ENCODE peak calls at places on chromosomes 1 and 21, in ten cellular contexts. H is NCI-H510A; K is H54; Z is hypothalamus; G is Jurkat, Clone E6-1; E is BE2C; L is DMS153; J is lower leg skin; T is GM12892; M is activated gamma-delta T cell treated with anti-CD3 and anti-CD28 coated beads, Interleukin-2, amount 50 U/mL, for 16 hours. A is an unnamed sample.

GRCh38 chr1:1173793-1174415 is at the start of gene TTLL10:
- DNase-seq in H (no peak), K (no peak), Z (no peak), G (no peak), E (peak), L (no peak), J (no peak), T (no peak), M (peak), A (no peak)

GRCh38 chr1:111887385-111887784 is 102.1 kb downstream of the KCND3 start:
- DNase-seq in H (no peak), K (no peak), Z (no peak), G (no peak), E (no peak), L (no peak), J (no peak), T (no peak), M (no peak), A (no peak)

GRCh38 chr1:15956150-15956549 is 19.8 kb downstream of the ZBTB17 start:
- DNase-seq in H (no peak), K (no peak), Z (no peak), G (no peak), E (no peak), L (no peak), J (no peak), T (no peak), M (no peak), A (no peak)

GRCh38 chr1:29639156-29639736 is 402.9 kb downstream of the PTPRU start:
- DNase-seq in H (no peak), K (no peak), Z (no peak), G (no peak), E (no peak), L (no peak), J (peak), T (no peak), M (no peak), A (no peak)

GRCh38 chr1:21620461-21620860 is 48.7 kb downstream of the RAP1GAP start:
- DNase-seq in H (no peak), K (no peak), Z (peak), G (no peak), E (no peak), L (no peak), J (no peak), T (no peak), M (no peak), A (no peak)

GRCh38 chr1:235710665-235711064 is 61.1 kb upstream of the GNG4 start:
- DNase-seq in H (no peak), K (no peak), Z (no peak), G (no peak), E (no peak), L (no peak), J (no peak), T (no peak), M (no peak), A (no peak)

GRCh38 chr1:9233241-9233941 is 1.2 kb upstream of the H6PD start:
- DNase-seq in H (no peak), K (no peak), Z (no peak), G (no peak), E (no peak), L (no peak), J (peak), T (no peak), M (no peak), A (no peak)

GRCh38 chr1:159881930-159882839 is 17.8 kb downstream of the CFAP45 start:
- DNase-seq in H (peak), K (peak), Z (no peak), G (peak), E (peak), L (peak), J (peak), T (no peak), M (no peak), A (no peak)

GRCh38 chr1:95321516-95321915 is 87.5 kb downstream of the RWDD3 start:
- DNase-seq in H (no peak), K (no peak), Z (no peak), G (no peak), E (no peak), L (no peak), J (no peak), T (no peak), M (no peak), A (no peak)

GRCh38 chr1:195472298-195472697 is 1135.9 kb downstream of the KCNT2 start:
- DNase-seq in H (no peak), K (no peak), Z (no peak), G (no peak), E (no peak), L (no peak), J (no peak), T (no peak), M (no peak), A (no peak)

GRCh38 chr21:37916795-37917142 is 512 bp upstream of the KCNJ6 start:
- DNase-seq in H (no peak), K (no peak), Z (no peak), G (no peak), E (peak), L (peak), J (no peak), T (no peak), M (no peak), A (peak)

GRCh38 chr1:53893999-53894636 is at the start of gene DIO1:
- DNase-seq in H (no peak), K (no peak), Z (no peak), G (no peak), E (no peak), L (no peak), J (no peak), T (no peak), M (no peak), A (no peak)

GRCh38 chr1:93446837-93447451 is 974 bp upstream of the FNBP1L start:
- DNase-seq in H (peak), K (no peak), Z (no peak), G (no peak), E (no peak), L (peak), J (peak), T (no peak), M (no peak), A (no peak)

GRCh38 chr1:12615916-12616708 is 1.9 kb downstream of the DHRS3 start:
- DNase-seq in H (no peak), K (peak), Z (no peak), G (no peak), E (no peak), L (no peak), J (no peak), T (no peak), M (no peak), A (no peak)

GRCh38 chr1:235749755-235750300 is 100.2 kb upstream of the GNG4 start:
- DNase-seq in H (no peak), K (no peak), Z (no peak), G (no peak), E (no peak), L (no peak), J (no peak), T (no peak), M (no peak), A (no peak)

GRCh38 chr1:93692001-93692400 is 10.4 kb upstream of the BCAR3 start:
- DNase-seq in H (peak), K (no peak), Z (no peak), G (peak), E (no peak), L (no peak), J (no peak), T (no peak), M (no peak), A (no peak)

GRCh38 chr1:153968000-153968363 is 280 bp downstream of the CREB3L4 start:
- DNase-seq in H (peak), K (no peak), Z (no peak), G (no peak), E (peak), L (peak), J (no peak), T (no peak), M (no peak), A (no peak)

GRCh38 chr1:9075023-9075422 is 5.6 kb upstream of the SLC2A5 start:
- DNase-seq in H (peak), K (no peak), Z (no peak), G (no peak), E (no peak), L (peak), J (no peak), T (no peak), M (no peak), A (no peak)

GRCh38 chr21:31335957-31336738 is 7.9 kb downstream of the TIAM1 start:
- DNase-seq in H (no peak), K (peak), Z (no peak), G (no peak), E (no peak), L (no peak), J (no peak), T (no peak), M (peak), A (no peak)

GRCh38 chr1:53286950-53287349 is 40.9 kb downstream of the LRP8 start:
- DNase-seq in H (no peak), K (no peak), Z (no peak), G (no peak), E (peak), L (no peak), J (no peak), T (no peak), M (no peak), A (no peak)

GRCh38 chr1:167168424-167168823 is 52.3 kb upstream of the POU2F1 start:
- DNase-seq in H (no peak), K (no peak), Z (no peak), G (no peak), E (no peak), L (no peak), J (no peak), T (no peak), M (no peak), A (no peak)

GRCh38 chr21:31476551-31477120 is 132.6 kb upstream of the TIAM1 start:
- DNase-seq in H (no peak), K (no peak), Z (no peak), G (no peak), E (no peak), L (no peak), J (no peak), T (no peak), M (no peak), A (no peak)

GRCh38 chr1:224589006-224589405 is 27.1 kb upstream of the CNIH3 start:
- DNase-seq in H (no peak), K (no peak), Z (no peak), G (no peak), E (no peak), L (no peak), J (no peak), T (no peak), M (no peak), A (peak)

GRCh38 chr1:225422033-225422605 is 5.7 kb downstream of the LBR start:
- DNase-seq in H (no peak), K (no peak), Z (no peak), G (no peak), E (no peak), L (no peak), J (no peak), T (no peak), M (no peak), A (no peak)

GRCh38 chr1:94122201-94122970 is 1.4 kb upstream of the ABCA4 start:
- DNase-seq in H (no peak), K (no peak), Z (no peak), G (no peak), E (no peak), L (no peak), J (no peak), T (no peak), M (no peak), A (no peak)

GRCh38 chr1:69497847-69498246 is 69.9 kb upstream of the LRRC7 start:
- DNase-seq in H (no peak), K (no peak), Z (no peak), G (no peak), E (no peak), L (no peak), J (no peak), T (no peak), M (no peak), A (no peak)

GRCh38 chr1:171801395-171801990 is 20.0 kb downstream of the METTL13 start:
- DNase-seq in H (peak), K (peak), Z (no peak), G (peak), E (peak), L (peak), J (no peak), T (no peak), M (no peak), A (peak)

A was measured in NT2/D1.